ENCODE peak calls at places on chromosomes 13 and 19, in ten cellular contexts. One of them, this sample, is unnamed.

GRCh38 chr19:38362076-38362945 is 12.1 kb upstream of the PSMD8 start:
- DNase-seq in naive thymus-derived CD4-positive, alpha-beta T cell: peak; percentile 20
- DNase-seq in CD8-positive, alpha-beta T cell: peak; percentile 23
- DNase-seq in mucosa of descending colon: peak; percentile 92
- DNase-seq in adipocyte: peak; percentile 73
- DNase-seq in adrenal gland: peak; percentile 82
- DNase-seq in SJSA1: peak; percentile 27
- DNase-seq in heart right ventricle: peak; percentile 86
- DNase-seq in psoas muscle: peak; percentile 83
- DNase-seq in Karpas-422: peak; percentile 76
- DNase-seq in this sample: peak; percentile 86

GRCh38 chr13:33624740-33625139 is 193.2 kb upstream of the RFC3 start:
- DNase-seq in naive thymus-derived CD4-positive, alpha-beta T cell: no peak
- DNase-seq in CD8-positive, alpha-beta T cell: no peak
- DNase-seq in mucosa of descending colon: no peak
- DNase-seq in adipocyte: no peak
- DNase-seq in adrenal gland: no peak
- DNase-seq in SJSA1: no peak
- DNase-seq in heart right ventricle: no peak
- DNase-seq in psoas muscle: no peak
- DNase-seq in Karpas-422: no peak
- DNase-seq in this sample: no peak

GRCh38 chr19:49316284-49316683 is 8.7 kb downstream of the SLC6A16 start:
- DNase-seq in naive thymus-derived CD4-positive, alpha-beta T cell: no peak
- DNase-seq in CD8-positive, alpha-beta T cell: no peak
- DNase-seq in mucosa of descending colon: no peak
- DNase-seq in adipocyte: no peak
- DNase-seq in adrenal gland: no peak
- DNase-seq in SJSA1: no peak
- DNase-seq in heart right ventricle: no peak
- DNase-seq in psoas muscle: no peak
- DNase-seq in Karpas-422: no peak
- DNase-seq in this sample: no peak

GRCh38 chr19:11699931-11700794 is 38.6 kb downstream of the ZNF823 start:
- DNase-seq in naive thymus-derived CD4-positive, alpha-beta T cell: peak; percentile 10
- DNase-seq in CD8-positive, alpha-beta T cell: no peak
- DNase-seq in mucosa of descending colon: no peak
- DNase-seq in adipocyte: peak; percentile 78
- DNase-seq in adrenal gland: no peak
- DNase-seq in SJSA1: peak; percentile 6
- DNase-seq in heart right ventricle: no peak
- DNase-seq in psoas muscle: no peak
- DNase-seq in Karpas-422: peak; percentile 66
- DNase-seq in this sample: no peak

GRCh38 chr19:4534836-4535658 is at the start of gene PLIN5:
- DNase-seq in naive thymus-derived CD4-positive, alpha-beta T cell: peak; percentile 23
- DNase-seq in CD8-positive, alpha-beta T cell: peak; percentile 23
- DNase-seq in mucosa of descending colon: peak; percentile 86
- DNase-seq in adipocyte: peak; percentile 37
- DNase-seq in adrenal gland: peak; percentile 83
- DNase-seq in SJSA1: peak; percentile 37
- DNase-seq in heart right ventricle: peak; percentile 83
- DNase-seq in psoas muscle: peak; percentile 84
- DNase-seq in Karpas-422: peak; percentile 81
- DNase-seq in this sample: peak; percentile 84

GRCh38 chr13:50340146-50340545 is 324.9 kb downstream of the KCNRG start:
- DNase-seq in naive thymus-derived CD4-positive, alpha-beta T cell: no peak
- DNase-seq in CD8-positive, alpha-beta T cell: no peak
- DNase-seq in mucosa of descending colon: no peak
- DNase-seq in adipocyte: no peak
- DNase-seq in adrenal gland: no peak
- DNase-seq in SJSA1: no peak
- DNase-seq in heart right ventricle: no peak
- DNase-seq in psoas muscle: no peak
- DNase-seq in Karpas-422: no peak
- DNase-seq in this sample: no peak

GRCh38 chr13:94764576-94765321 is 52.4 kb upstream of the SOX21 start:
- DNase-seq in naive thymus-derived CD4-positive, alpha-beta T cell: no peak
- DNase-seq in CD8-positive, alpha-beta T cell: no peak
- DNase-seq in mucosa of descending colon: no peak
- DNase-seq in adipocyte: no peak
- DNase-seq in adrenal gland: no peak
- DNase-seq in SJSA1: no peak
- DNase-seq in heart right ventricle: no peak
- DNase-seq in psoas muscle: no peak
- DNase-seq in Karpas-422: no peak
- DNase-seq in this sample: no peak

GRCh38 chr13:29969286-29969685 is 118.9 kb upstream of the UBL3 start:
- DNase-seq in naive thymus-derived CD4-positive, alpha-beta T cell: no peak
- DNase-seq in CD8-positive, alpha-beta T cell: no peak
- DNase-seq in mucosa of descending colon: no peak
- DNase-seq in adipocyte: peak; percentile 46
- DNase-seq in adrenal gland: no peak
- DNase-seq in SJSA1: no peak
- DNase-seq in heart right ventricle: no peak
- DNase-seq in psoas muscle: no peak
- DNase-seq in Karpas-422: no peak
- DNase-seq in this sample: no peak

GRCh38 chr13:102680842-102681725 is 13.8 kb downstream of the METTL21C start:
- DNase-seq in naive thymus-derived CD4-positive, alpha-beta T cell: peak; percentile 25
- DNase-seq in CD8-positive, alpha-beta T cell: no peak
- DNase-seq in mucosa of descending colon: no peak
- DNase-seq in adipocyte: peak; percentile 41
- DNase-seq in adrenal gland: no peak
- DNase-seq in SJSA1: no peak
- DNase-seq in heart right ventricle: no peak
- DNase-seq in psoas muscle: no peak
- DNase-seq in Karpas-422: peak; percentile 54
- DNase-seq in this sample: no peak

GRCh38 chr19:49064029-49064629 is 489 bp downstream of the NTF4 start:
- DNase-seq in naive thymus-derived CD4-positive, alpha-beta T cell: no peak
- DNase-seq in CD8-positive, alpha-beta T cell: no peak
- DNase-seq in mucosa of descending colon: no peak
- DNase-seq in adipocyte: no peak
- DNase-seq in adrenal gland: no peak
- DNase-seq in SJSA1: no peak
- DNase-seq in heart right ventricle: no peak
- DNase-seq in psoas muscle: no peak
- DNase-seq in Karpas-422: no peak
- DNase-seq in this sample: no peak

GRCh38 chr13:101399365-101399764 is 16.9 kb downstream of the NALCN start:
- DNase-seq in naive thymus-derived CD4-positive, alpha-beta T cell: no peak
- DNase-seq in CD8-positive, alpha-beta T cell: no peak
- DNase-seq in mucosa of descending colon: no peak
- DNase-seq in adipocyte: peak; percentile 23
- DNase-seq in adrenal gland: no peak
- DNase-seq in SJSA1: no peak
- DNase-seq in heart right ventricle: no peak
- DNase-seq in psoas muscle: no peak
- DNase-seq in Karpas-422: no peak
- DNase-seq in this sample: no peak

GRCh38 chr19:54315956-54316355 is 3.0 kb upstream of the LILRA5 start:
- DNase-seq in naive thymus-derived CD4-positive, alpha-beta T cell: no peak
- DNase-seq in CD8-positive, alpha-beta T cell: no peak
- DNase-seq in mucosa of descending colon: no peak
- DNase-seq in adipocyte: no peak
- DNase-seq in adrenal gland: no peak
- DNase-seq in SJSA1: no peak
- DNase-seq in heart right ventricle: no peak
- DNase-seq in psoas muscle: no peak
- DNase-seq in Karpas-422: no peak
- DNase-seq in this sample: no peak
- H3K4me1 ChIP-seq in naive thymus-derived CD4-positive, alpha-beta T cell: no peaks in the 10 kb centered on the region
- H3K4me1 ChIP-seq in CD8-positive, alpha-beta T cell: no peaks in the 10 kb centered on the region
- H3K4me1 ChIP-seq in mucosa of descending colon: no peaks in the 10 kb centered on the region
- H3K4me1 ChIP-seq in adipocyte: no peaks in the 10 kb centered on the region
- H3K4me1 ChIP-seq in adrenal gland: no peaks in the 10 kb centered on the region
- H3K4me1 ChIP-seq in SJSA1: no peaks in the 10 kb centered on the region
- H3K4me1 ChIP-seq in heart right ventricle: no peaks in the 10 kb centered on the region
- H3K4me1 ChIP-seq in psoas muscle: no peaks in the 10 kb centered on the region
- H3K4me1 ChIP-seq in Karpas-422: peaks cover 6% of the 10 kb centered on the region
- H3K4me1 ChIP-seq in this sample: no peaks in the 10 kb centered on the region

DNA sequence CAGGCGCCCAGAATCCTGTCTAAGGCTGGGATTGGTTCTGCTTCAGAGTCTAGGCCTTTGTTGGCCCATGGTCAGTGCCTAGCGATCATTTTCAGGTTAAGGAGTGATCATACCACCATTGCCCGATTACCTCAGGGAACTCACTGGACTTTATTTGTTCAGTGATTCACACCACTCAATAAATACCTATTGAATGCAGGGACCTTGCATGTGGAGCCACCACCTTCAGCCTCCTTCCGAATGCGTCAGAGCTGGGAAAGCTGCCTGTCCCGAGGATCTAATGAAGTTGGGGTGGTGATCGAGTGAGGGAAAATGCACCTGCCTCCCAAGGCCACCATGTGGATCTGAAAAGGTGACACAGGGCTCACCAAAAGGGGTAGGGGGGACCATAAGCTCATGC is 40.0 kb upstream of the POU2F2 start:
- DNase-seq in naive thymus-derived CD4-positive, alpha-beta T cell: no peak
- DNase-seq in CD8-positive, alpha-beta T cell: no peak
- DNase-seq in mucosa of descending colon: no peak
- DNase-seq in adipocyte: no peak
- DNase-seq in adrenal gland: no peak
- DNase-seq in SJSA1: no peak
- DNase-seq in heart right ventricle: no peak
- DNase-seq in psoas muscle: no peak
- DNase-seq in Karpas-422: no peak
- DNase-seq in this sample: no peak
- H3K4me1 ChIP-seq in naive thymus-derived CD4-positive, alpha-beta T cell: peaks cover 11% of the 10 kb centered on the region
- H3K4me1 ChIP-seq in CD8-positive, alpha-beta T cell: peaks cover 12% of the 10 kb centered on the region
- H3K4me1 ChIP-seq in mucosa of descending colon: peaks cover 11% of the 10 kb centered on the region
- H3K4me1 ChIP-seq in adipocyte: peaks cover 8% of the 10 kb centered on the region
- H3K4me1 ChIP-seq in adrenal gland: peaks cover 6% of the 10 kb centered on the region
- H3K4me1 ChIP-seq in SJSA1: peaks cover 14% of the 10 kb centered on the region
- H3K4me1 ChIP-seq in heart right ventricle: peaks cover 10% of the 10 kb centered on the region
- H3K4me1 ChIP-seq in psoas muscle: peaks cover 4% of the 10 kb centered on the region
- H3K4me1 ChIP-seq in Karpas-422: peaks cover 17% of the 10 kb centered on the region
- H3K4me1 ChIP-seq in this sample: peaks cover 11% of the 10 kb centered on the region

GRCh38 chr19:35644206-35644986 is 2.9 kb downstream of the ETV2 start:
- DNase-seq in naive thymus-derived CD4-positive, alpha-beta T cell: peak; percentile 87
- DNase-seq in CD8-positive, alpha-beta T cell: peak; percentile 88
- DNase-seq in mucosa of descending colon: peak; percentile 99
- DNase-seq in adipocyte: peak; percentile 96
- DNase-seq in adrenal gland: peak; percentile 95
- DNase-seq in SJSA1: peak; percentile 82
- DNase-seq in heart right ventricle: peak; percentile 95
- DNase-seq in psoas muscle: peak; percentile 95
- DNase-seq in Karpas-422: peak; percentile 98
- DNase-seq in this sample: peak; percentile 98

GRCh38 chr19:35644987-35645679 is 3.0 kb upstream of the COX6B1 start:
- DNase-seq in naive thymus-derived CD4-positive, alpha-beta T cell: peak; percentile 53
- DNase-seq in CD8-positive, alpha-beta T cell: peak; percentile 26
- DNase-seq in mucosa of descending colon: peak; percentile 90
- DNase-seq in adipocyte: peak; percentile 78
- DNase-seq in adrenal gland: peak; percentile 78
- DNase-seq in SJSA1: no peak
- DNase-seq in heart right ventricle: peak; percentile 90
- DNase-seq in psoas muscle: peak; percentile 88
- DNase-seq in Karpas-422: peak; percentile 90
- DNase-seq in this sample: peak; percentile 93

GRCh38 chr19:35643255-35644205 is 2.0 kb downstream of the ETV2 start:
- DNase-seq in naive thymus-derived CD4-positive, alpha-beta T cell: peak; percentile 82
- DNase-seq in CD8-positive, alpha-beta T cell: peak; percentile 70
- DNase-seq in mucosa of descending colon: peak; percentile 93
- DNase-seq in adipocyte: peak; percentile 82
- DNase-seq in adrenal gland: peak; percentile 84
- DNase-seq in SJSA1: peak; percentile 93
- DNase-seq in heart right ventricle: peak; percentile 82
- DNase-seq in psoas muscle: peak; percentile 76
- DNase-seq in Karpas-422: peak; percentile 93
- DNase-seq in this sample: peak; percentile 90

GRCh38 chr19:35648017-35648961 is at the start of gene COX6B1:
- DNase-seq in naive thymus-derived CD4-positive, alpha-beta T cell: peak; percentile 91
- DNase-seq in CD8-positive, alpha-beta T cell: peak; percentile 83
- DNase-seq in mucosa of descending colon: peak; percentile 94
- DNase-seq in adipocyte: peak; percentile 99
- DNase-seq in adrenal gland: peak; percentile 90
- DNase-seq in SJSA1: peak; percentile 92
- DNase-seq in heart right ventricle: peak; percentile 85
- DNase-seq in psoas muscle: peak; percentile 92
- DNase-seq in Karpas-422: peak; percentile 99
- DNase-seq in this sample: peak; percentile 98

GRCh38 chr19:35645680-35646511 is 2.2 kb upstream of the COX6B1 start:
- DNase-seq in naive thymus-derived CD4-positive, alpha-beta T cell: no peak
- DNase-seq in CD8-positive, alpha-beta T cell: no peak
- DNase-seq in mucosa of descending colon: no peak
- DNase-seq in adipocyte: no peak
- DNase-seq in adrenal gland: no peak
- DNase-seq in SJSA1: no peak
- DNase-seq in heart right ventricle: no peak
- DNase-seq in psoas muscle: no peak
- DNase-seq in Karpas-422: no peak
- DNase-seq in this sample: no peak
- H3K4me1 ChIP-seq in naive thymus-derived CD4-positive, alpha-beta T cell: peaks cover 42% of the 10 kb centered on the region
- H3K4me1 ChIP-seq in CD8-positive, alpha-beta T cell: peaks cover 50% of the 10 kb centered on the region
- H3K4me1 ChIP-seq in mucosa of descending colon: peaks cover 31% of the 10 kb centered on the region
- H3K4me1 ChIP-seq in adipocyte: peaks cover 13% of the 10 kb centered on the region
- H3K4me1 ChIP-seq in adrenal gland: peaks cover 14% of the 10 kb centered on the region
- H3K4me1 ChIP-seq in SJSA1: peaks cover 46% of the 10 kb centered on the region
- H3K4me1 ChIP-seq in heart right ventricle: peaks cover 43% of the 10 kb centered on the region
- H3K4me1 ChIP-seq in psoas muscle: peaks cover 21% of the 10 kb centered on the region
- H3K4me1 ChIP-seq in Karpas-422: peaks cover 53% of the 10 kb centered on the region
- H3K4me1 ChIP-seq in this sample: peaks cover 63% of the 10 kb centered on the region

DNA sequence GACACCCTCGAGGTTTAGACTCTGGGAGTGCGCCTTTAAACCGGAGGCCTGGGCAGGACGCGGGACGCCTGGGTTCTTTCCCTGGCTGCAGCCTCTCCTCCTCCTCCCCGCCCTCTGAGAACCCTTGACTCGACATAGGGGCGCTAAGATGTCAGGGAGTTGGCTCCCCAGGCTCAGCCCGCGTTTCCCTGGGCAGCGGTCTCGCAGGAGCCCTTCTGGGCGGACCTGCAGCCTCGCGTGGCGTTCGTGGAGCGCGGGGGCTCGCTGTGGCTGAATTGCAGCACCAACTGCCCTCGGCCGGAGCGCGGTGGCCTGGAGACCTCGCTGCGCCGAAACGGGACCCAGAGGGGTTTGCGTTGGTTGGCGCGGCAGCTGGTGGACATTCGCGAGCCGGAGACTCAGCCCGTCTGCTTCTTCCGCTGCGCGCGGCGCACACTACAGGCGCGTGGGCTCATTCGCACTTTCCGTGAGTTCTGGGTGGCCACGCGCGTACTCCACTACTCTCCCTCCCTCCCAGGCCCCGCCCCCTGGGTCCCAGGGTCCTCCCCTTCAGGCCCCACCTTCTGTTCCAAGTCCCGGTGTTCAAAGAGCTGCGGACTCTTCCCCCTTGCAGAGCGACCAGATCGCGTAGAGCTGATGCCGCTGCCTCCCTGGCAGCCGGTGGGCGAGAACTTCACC is 1.3 kb downstream of the ICAM5 start:
- DNase-seq in naive thymus-derived CD4-positive, alpha-beta T cell: no peak
- DNase-seq in CD8-positive, alpha-beta T cell: no peak
- DNase-seq in mucosa of descending colon: peak; percentile 86
- DNase-seq in adipocyte: peak; percentile 80
- DNase-seq in adrenal gland: no peak
- DNase-seq in SJSA1: peak; percentile 35
- DNase-seq in heart right ventricle: peak; percentile 64
- DNase-seq in psoas muscle: no peak
- DNase-seq in Karpas-422: no peak
- DNase-seq in this sample: no peak
- H3K4me1 ChIP-seq in naive thymus-derived CD4-positive, alpha-beta T cell: peaks cover 77% of the 10 kb centered on the region
- H3K4me1 ChIP-seq in CD8-positive, alpha-beta T cell: peaks cover 89% of the 10 kb centered on the region
- H3K4me1 ChIP-seq in mucosa of descending colon: peaks cover 70% of the 10 kb centered on the region
- H3K4me1 ChIP-seq in adipocyte: peaks cover 24% of the 10 kb centered on the region
- H3K4me1 ChIP-seq in adrenal gland: peaks cover 34% of the 10 kb centered on the region
- H3K4me1 ChIP-seq in SJSA1: peaks cover 42% of the 10 kb centered on the region
- H3K4me1 ChIP-seq in heart right ventricle: peaks cover 76% of the 10 kb centered on the region
- H3K4me1 ChIP-seq in psoas muscle: peaks cover 43% of the 10 kb centered on the region
- H3K4me1 ChIP-seq in Karpas-422: peaks cover 38% of the 10 kb centered on the region
- H3K4me1 ChIP-seq in this sample: peaks cover 70% of the 10 kb centered on the region

This sample was measured in sigmoid colon.